ENCODE peak calls at places on chromosomes 5 and 9, in four cellular contexts. U is HepG2, S is HCT116, O is K562. Z is an unnamed sample.

GRCh38 chr5:1143670-1143951 is 31.7 kb upstream of the SLC12A7 start:
- DNase-seq in O (no peak), S (no peak), U (no peak), Z (no peak)

GRCh38 chr5:94310870-94311269 is 307.5 kb downstream of the KIAA0825 start:
- DNase-seq in U (no peak), S (no peak), O (no peak), Z (no peak)

GRCh38 chr9:122827759-122828090 is 663 bp downstream of the PDCL start:
- DNase-seq in O (no peak), S (no peak), U (no peak), Z (no peak)

GRCh38 chr5:113058706-113059226 is 82.2 kb downstream of the DCP2 start:
- DNase-seq in U (no peak), S (no peak), O (no peak), Z (no peak)

GRCh38 chr9:21549890-21550289 is 67.8 kb upstream of the IFNE start:
- DNase-seq in O (no peak), U (no peak), S (no peak), Z (no peak)

GRCh38 chr5:151903243-151903653 is 21.4 kb downstream of the GLRA1 start:
- DNase-seq in S (no peak), O (no peak), U (no peak), Z (no peak)

GRCh38 chr5:35851282-35851681 is 5.4 kb upstream of the IL7R start:
- DNase-seq in S (no peak), U (no peak), O (no peak), Z (no peak)

GRCh38 chr9:12964271-12964670 is 189.5 kb downstream of the LURAP1L start:
- DNase-seq in U (no peak), S (no peak), O (no peak), Z (no peak)

GRCh38 chr5:112860929-112861637 is at the start of gene SRP19:
- DNase-seq in O (peak), U (peak), S (peak), Z (peak)

GRCh38 chr5:97538916-97539315 is 355.9 kb upstream of the RIOK2 start:
- DNase-seq in S (no peak), O (no peak), U (no peak), Z (no peak)

GRCh38 chr9:18493361-18494015 is 19.5 kb downstream of the ADAMTSL1 start:
- DNase-seq in S (no peak), O (no peak), U (no peak), Z (no peak)
- TF ChIP-seq TCF7L2 in S (no peak), O (no peak), U (no peak), Z (no peak)

GRCh38 chr5:135546912-135547311 is 11.1 kb upstream of the NEUROG1 start:
- DNase-seq in U (no peak), S (no peak), O (no peak), Z (no peak)

GRCh38 chr5:135546014-135546413 is 10.2 kb upstream of the NEUROG1 start:
- DNase-seq in U (no peak), O (no peak), S (no peak), Z (no peak)

GRCh38 chr5:135545115-135545514 is 9.4 kb upstream of the NEUROG1 start:
- DNase-seq in S (no peak), O (no peak), U (no peak), Z (no peak)

GRCh38 chr5:135543151-135543818 is 7.5 kb upstream of the NEUROG1 start:
- DNase-seq in O (no peak), U (no peak), S (no peak), Z (no peak)

GRCh38 chr5:135544666-135545045 is 8.9 kb upstream of the NEUROG1 start:
- DNase-seq in S (no peak), O (no peak), U (no peak), Z (no peak)
- TF ChIP-seq TCF7L2 in S (no peak), O (no peak), U (no peak), Z (no peak)

GRCh38 chr5:2999926-3000325 is 248.4 kb upstream of the IRX2 start:
- DNase-seq in U (no peak), O (no peak), S (no peak), Z (no peak)
- TF ChIP-seq TCF7L2 in U (no peak), O (no peak), S (no peak), Z (no peak)

DNA sequence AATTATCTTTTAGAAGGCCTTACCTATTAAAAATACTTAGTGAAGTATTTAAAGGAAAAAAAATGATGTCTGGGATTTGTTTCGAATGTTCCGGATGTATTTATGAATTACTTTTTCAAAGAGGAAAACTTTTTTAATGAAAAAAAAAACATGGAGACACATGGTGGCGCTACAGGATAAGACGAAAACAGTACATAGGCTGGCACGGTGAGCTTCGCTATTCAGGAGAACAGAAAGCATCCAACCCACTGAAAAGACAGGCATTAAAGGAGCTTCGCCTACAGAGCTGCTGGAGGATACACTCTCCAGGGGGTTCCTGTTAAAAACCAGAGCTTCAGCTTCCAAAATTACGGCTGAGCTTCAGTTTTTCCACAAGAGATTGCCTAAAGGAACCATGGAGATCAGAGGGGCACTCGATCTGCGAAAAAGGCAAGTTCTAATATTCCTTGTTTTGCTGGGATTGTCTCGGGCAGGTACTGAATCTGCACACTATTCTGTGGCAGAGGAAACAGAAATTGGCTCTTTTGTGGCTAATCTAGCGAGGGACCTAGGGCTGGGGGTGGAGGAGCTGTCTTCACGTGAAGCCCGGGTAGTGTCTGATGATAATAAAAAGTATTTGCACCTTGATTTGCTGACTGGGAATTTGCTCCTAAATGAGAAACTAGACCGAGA is at the start of gene PCDHB14:
- DNase-seq in S (peak), O (peak), U (peak), Z (peak)
- TF ChIP-seq TCF7L2 in S (no peak), O (no peak), U (no peak), Z (no peak)

GRCh38 chr5:137826067-137826466 is 41.6 kb upstream of the MYOT start:
- DNase-seq in O (no peak), S (no peak), U (no peak), Z (no peak)

GRCh38 chr5:137819768-137820167 is 47.9 kb upstream of the MYOT start:
- DNase-seq in U (no peak), O (no peak), S (no peak), Z (no peak)

GRCh38 chr5:137822983-137823382 is 44.7 kb upstream of the MYOT start:
- DNase-seq in S (no peak), O (no peak), U (no peak), Z (no peak)

GRCh38 chr5:137825165-137825564 is 42.5 kb upstream of the MYOT start:
- DNase-seq in O (no peak), S (no peak), U (no peak), Z (peak)

GRCh38 chr5:137822158-137822764 is 45.4 kb upstream of the MYOT start:
- DNase-seq in O (peak), S (peak), U (peak), Z (peak)
- TF ChIP-seq TCF7L2 in O (no peak), S (no peak), U (no peak), Z (no peak)

GRCh38 chr5:5042786-5043185 is 97.3 kb upstream of the ADAMTS16 start:
- DNase-seq in S (no peak), U (no peak), O (no peak), Z (no peak)
- TF ChIP-seq TCF7L2 in S (no peak), U (no peak), O (no peak), Z (no peak)

DNA sequence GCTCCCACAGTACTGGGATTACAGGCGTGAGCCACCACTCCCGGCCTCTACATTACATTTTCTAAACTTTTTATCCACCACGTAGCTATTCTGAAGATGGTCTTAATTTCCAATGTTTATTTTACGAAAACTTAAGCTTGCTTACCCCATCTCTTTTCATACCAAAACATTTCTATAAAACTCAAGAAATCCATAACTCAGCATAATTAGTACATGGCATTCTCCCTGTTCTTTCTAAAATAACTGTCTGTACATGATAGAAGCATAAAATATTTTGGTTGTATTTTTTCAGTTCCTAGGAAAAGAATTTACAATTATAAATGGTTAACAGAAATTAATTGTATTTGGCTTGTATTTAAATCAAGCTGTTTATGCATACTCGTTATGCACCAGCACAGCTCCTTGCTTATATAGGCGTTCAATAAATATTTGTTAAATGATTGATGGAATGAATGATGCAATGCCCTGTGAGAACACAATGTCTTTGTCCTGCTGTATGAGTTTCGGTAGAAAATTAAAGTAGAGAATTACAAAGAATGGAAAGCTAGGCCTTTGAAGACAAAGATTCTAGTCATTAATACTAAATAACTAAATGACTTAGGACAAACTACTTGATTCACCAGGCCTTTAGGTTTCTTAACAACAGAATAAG is 384.2 kb downstream of the EFNA5 start:
- DNase-seq in U (no peak), S (no peak), O (no peak), Z (no peak)
- TF ChIP-seq TCF7L2 in U (no peak), S (no peak), O (no peak), Z (no peak)

GRCh38 chr9:109868222-109868621 is 88.2 kb downstream of the PALM2AKAP2 start:
- DNase-seq in O (no peak), U (no peak), S (no peak), Z (no peak)
- TF ChIP-seq TCF7L2 in O (no peak), U (no peak), S (no peak), Z (no peak)

GRCh38 chr9:130172161-130172857 is at the start of gene NCS1:
- DNase-seq in U (no peak), O (peak), S (peak), Z (no peak)
- TF ChIP-seq TCF7L2 in U (no peak), O (no peak), S (no peak), Z (no peak)

Z was measured in Panc1.